ENCODE peak calls at places on chromosomes 4 and X, in seven cellular contexts. One of them, this sample, is unnamed.

GRCh38 chrX:19658030-19658429 is 142.7 kb upstream of the MAP3K15 start:
- DNase-seq in OCI-LY7: no peak
- DNase-seq in mesothelial cell of epicardium: no peak
- DNase-seq in AG10803: peak
- DNase-seq in tibial artery: no peak
- DNase-seq in neural crest cell: no peak
- DNase-seq in astrocyte of the cerebellum: no peak
- DNase-seq in this sample: no peak

GRCh38 chr4:84855774-84856173 is 110.7 kb downstream of the WDFY3 start:
- DNase-seq in OCI-LY7: no peak
- DNase-seq in astrocyte of the cerebellum: no peak
- DNase-seq in neural crest cell: no peak
- DNase-seq in mesothelial cell of epicardium: no peak
- DNase-seq in tibial artery: peak
- DNase-seq in AG10803: no peak
- DNase-seq in this sample: no peak

GRCh38 chrX:101265869-101266428 is 25.2 kb downstream of the TAF7L start:
- DNase-seq in OCI-LY7: no peak
- DNase-seq in neural crest cell: no peak
- DNase-seq in AG10803: peak
- DNase-seq in astrocyte of the cerebellum: no peak
- DNase-seq in mesothelial cell of epicardium: no peak
- DNase-seq in tibial artery: no peak
- DNase-seq in this sample: peak

GRCh38 chr4:4182835-4183568 is 43.7 kb downstream of the OTOP1 start:
- DNase-seq in mesothelial cell of epicardium: peak
- DNase-seq in tibial artery: no peak
- DNase-seq in OCI-LY7: peak
- DNase-seq in neural crest cell: peak
- DNase-seq in astrocyte of the cerebellum: no peak
- DNase-seq in AG10803: peak
- DNase-seq in this sample: peak

GRCh38 chr4:87855540-87855939 is 22.8 kb downstream of the MEPE start:
- DNase-seq in AG10803: no peak
- DNase-seq in astrocyte of the cerebellum: no peak
- DNase-seq in tibial artery: no peak
- DNase-seq in neural crest cell: no peak
- DNase-seq in mesothelial cell of epicardium: no peak
- DNase-seq in OCI-LY7: no peak
- DNase-seq in this sample: no peak

GRCh38 chr4:182648766-182649165 is 268.4 kb downstream of the DCTD start:
- DNase-seq in astrocyte of the cerebellum: no peak
- DNase-seq in neural crest cell: no peak
- DNase-seq in tibial artery: no peak
- DNase-seq in mesothelial cell of epicardium: no peak
- DNase-seq in AG10803: no peak
- DNase-seq in OCI-LY7: no peak
- DNase-seq in this sample: no peak

GRCh38 chr4:89836897-89837384 is at the start of gene SNCA:
- DNase-seq in mesothelial cell of epicardium: peak
- DNase-seq in neural crest cell: peak
- DNase-seq in AG10803: no peak
- DNase-seq in astrocyte of the cerebellum: no peak
- DNase-seq in tibial artery: peak
- DNase-seq in OCI-LY7: no peak
- DNase-seq in this sample: peak

GRCh38 chr4:36208884-36209473 is 35.3 kb downstream of the ARAP2 start:
- DNase-seq in astrocyte of the cerebellum: no peak
- DNase-seq in mesothelial cell of epicardium: no peak
- DNase-seq in AG10803: no peak
- DNase-seq in neural crest cell: no peak
- DNase-seq in OCI-LY7: no peak
- DNase-seq in tibial artery: no peak
- DNase-seq in this sample: no peak

GRCh38 chr4:121156822-121157769 is 7.0 kb downstream of the TNIP3 start:
- DNase-seq in mesothelial cell of epicardium: peak
- DNase-seq in astrocyte of the cerebellum: no peak
- DNase-seq in AG10803: peak
- DNase-seq in neural crest cell: peak
- DNase-seq in tibial artery: no peak
- DNase-seq in OCI-LY7: no peak
- DNase-seq in this sample: peak

GRCh38 chrX:111447298-111447697 is 35.3 kb upstream of the DCX start:
- DNase-seq in AG10803: no peak
- DNase-seq in tibial artery: no peak
- DNase-seq in astrocyte of the cerebellum: no peak
- DNase-seq in OCI-LY7: peak
- DNase-seq in neural crest cell: peak
- DNase-seq in mesothelial cell of epicardium: peak
- DNase-seq in this sample: peak

GRCh38 chr4:74166135-74166534 is 8.2 kb downstream of the MTHFD2L start:
- DNase-seq in astrocyte of the cerebellum: no peak
- DNase-seq in neural crest cell: no peak
- DNase-seq in AG10803: no peak
- DNase-seq in OCI-LY7: peak
- DNase-seq in tibial artery: no peak
- DNase-seq in mesothelial cell of epicardium: no peak
- DNase-seq in this sample: no peak

GRCh38 chr4:74447636-74448233 is 2.8 kb downstream of the AREG start:
- DNase-seq in astrocyte of the cerebellum: no peak
- DNase-seq in mesothelial cell of epicardium: no peak
- DNase-seq in neural crest cell: no peak
- DNase-seq in OCI-LY7: no peak
- DNase-seq in tibial artery: no peak
- DNase-seq in AG10803: no peak
- DNase-seq in this sample: peak

GRCh38 chr4:38204317-38205060 is 244.3 kb downstream of the PTTG2 start:
- DNase-seq in astrocyte of the cerebellum: no peak
- DNase-seq in OCI-LY7: no peak
- DNase-seq in AG10803: no peak
- DNase-seq in mesothelial cell of epicardium: no peak
- DNase-seq in tibial artery: no peak
- DNase-seq in neural crest cell: no peak
- DNase-seq in this sample: no peak

GRCh38 chrX:26851981-26852380 is 611.2 kb downstream of the PPP4R3C start:
- DNase-seq in AG10803: no peak
- DNase-seq in OCI-LY7: no peak
- DNase-seq in tibial artery: no peak
- DNase-seq in astrocyte of the cerebellum: no peak
- DNase-seq in neural crest cell: no peak
- DNase-seq in mesothelial cell of epicardium: no peak
- DNase-seq in this sample: peak

DNA sequence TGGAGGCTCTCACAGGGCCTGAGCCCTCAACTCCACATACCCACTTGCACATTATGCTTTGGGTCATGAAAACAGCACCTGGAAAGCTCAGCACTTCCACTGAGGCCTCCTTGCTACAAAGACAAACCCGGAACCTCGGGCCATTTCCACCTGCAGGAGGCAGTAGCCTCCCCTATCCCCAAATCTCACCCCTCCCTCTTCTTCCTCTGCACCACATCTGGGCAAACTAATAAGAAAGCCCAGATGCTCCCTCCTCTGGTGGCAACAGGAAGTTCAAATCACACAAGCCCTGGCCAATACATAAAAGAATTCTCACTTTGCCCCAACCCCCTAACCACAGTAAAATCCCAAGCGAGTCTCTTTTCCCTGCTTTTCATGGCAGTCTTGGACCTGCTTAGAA is 136.4 kb downstream of the MAPK10 start:
- DNase-seq in AG10803: peak
- DNase-seq in neural crest cell: no peak
- DNase-seq in mesothelial cell of epicardium: no peak
- DNase-seq in astrocyte of the cerebellum: no peak
- DNase-seq in tibial artery: no peak
- DNase-seq in OCI-LY7: peak
- DNase-seq in this sample: peak
- TF ChIP-seq CTCF in AG10803: peak
- TF ChIP-seq CTCF in neural crest cell: peak
- TF ChIP-seq CTCF in mesothelial cell of epicardium: peak
- TF ChIP-seq CTCF in astrocyte of the cerebellum: peak
- TF ChIP-seq CTCF in tibial artery: no peak
- TF ChIP-seq CTCF in OCI-LY7: peak
- TF ChIP-seq CTCF in this sample: peak

DNA sequence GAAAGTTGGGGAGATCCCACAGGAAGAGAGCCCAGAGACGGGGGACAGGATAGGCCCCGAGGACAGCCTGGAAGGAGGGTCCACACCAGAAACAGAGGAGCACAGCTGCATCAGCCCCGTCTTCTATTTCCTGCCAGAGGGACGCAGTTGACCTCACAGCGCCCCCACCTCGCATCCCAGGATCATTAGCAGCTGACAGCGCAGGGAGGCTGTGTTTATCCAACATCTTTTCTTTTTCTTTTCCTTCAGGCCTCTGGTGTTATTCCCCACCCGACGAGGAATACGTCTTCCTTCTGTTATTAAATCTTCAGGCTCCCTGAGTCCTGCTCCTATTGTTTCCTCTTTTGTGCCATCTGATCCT is 75.4 kb downstream of the DCHS2 start:
- DNase-seq in AG10803: no peak
- DNase-seq in astrocyte of the cerebellum: no peak
- DNase-seq in neural crest cell: peak
- DNase-seq in tibial artery: no peak
- DNase-seq in mesothelial cell of epicardium: no peak
- DNase-seq in OCI-LY7: peak
- DNase-seq in this sample: no peak
- TF ChIP-seq CTCF in AG10803: no peak
- TF ChIP-seq CTCF in astrocyte of the cerebellum: peak
- TF ChIP-seq CTCF in neural crest cell: no peak
- TF ChIP-seq CTCF in tibial artery: no peak
- TF ChIP-seq CTCF in mesothelial cell of epicardium: no peak
- TF ChIP-seq CTCF in OCI-LY7: peak
- TF ChIP-seq CTCF in this sample: no peak

GRCh38 chrX:107777536-107777832 is at the start of gene NCBP2L:
- DNase-seq in OCI-LY7: no peak
- DNase-seq in AG10803: no peak
- DNase-seq in tibial artery: no peak
- DNase-seq in mesothelial cell of epicardium: no peak
- DNase-seq in neural crest cell: no peak
- DNase-seq in astrocyte of the cerebellum: no peak
- DNase-seq in this sample: no peak
- TF ChIP-seq CTCF in OCI-LY7: peak
- TF ChIP-seq CTCF in AG10803: no peak
- TF ChIP-seq CTCF in tibial artery: no peak
- TF ChIP-seq CTCF in mesothelial cell of epicardium: peak
- TF ChIP-seq CTCF in neural crest cell: no peak
- TF ChIP-seq CTCF in astrocyte of the cerebellum: no peak
- TF ChIP-seq CTCF in this sample: no peak

GRCh38 chr4:15976456-15977096 is 13.6 kb upstream of the FGFBP2 start:
- DNase-seq in OCI-LY7: no peak
- DNase-seq in mesothelial cell of epicardium: no peak
- DNase-seq in AG10803: no peak
- DNase-seq in astrocyte of the cerebellum: no peak
- DNase-seq in neural crest cell: no peak
- DNase-seq in tibial artery: no peak
- DNase-seq in this sample: peak
- TF ChIP-seq CTCF in OCI-LY7: no peak
- TF ChIP-seq CTCF in mesothelial cell of epicardium: no peak
- TF ChIP-seq CTCF in AG10803: no peak
- TF ChIP-seq CTCF in astrocyte of the cerebellum: no peak
- TF ChIP-seq CTCF in neural crest cell: no peak
- TF ChIP-seq CTCF in tibial artery: no peak
- TF ChIP-seq CTCF in this sample: peak

DNA sequence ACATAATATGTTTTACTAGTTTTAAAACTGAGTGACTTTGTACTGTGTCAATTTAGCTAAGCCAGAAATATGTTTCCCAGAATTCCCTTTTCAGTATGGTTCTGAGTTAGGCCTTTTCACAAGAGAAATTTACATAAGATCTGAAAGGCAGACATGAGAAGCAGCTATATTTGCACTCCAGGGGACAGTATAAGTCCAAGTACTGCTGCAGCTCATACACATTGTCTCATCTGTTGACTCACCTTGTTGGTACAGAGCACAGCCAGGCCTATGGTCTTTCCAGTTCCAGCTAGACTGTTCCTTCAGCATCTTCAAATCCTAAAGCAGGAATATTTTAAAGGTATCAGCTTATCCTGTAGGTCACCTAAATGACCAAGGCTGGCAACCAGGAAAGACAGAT is 53.5 kb downstream of the BMP3 start:
- DNase-seq in tibial artery: no peak
- DNase-seq in neural crest cell: no peak
- DNase-seq in AG10803: peak
- DNase-seq in OCI-LY7: no peak
- DNase-seq in astrocyte of the cerebellum: peak
- DNase-seq in mesothelial cell of epicardium: no peak
- DNase-seq in this sample: peak
- TF ChIP-seq CTCF in tibial artery: no peak
- TF ChIP-seq CTCF in neural crest cell: no peak
- TF ChIP-seq CTCF in AG10803: peak
- TF ChIP-seq CTCF in OCI-LY7: no peak
- TF ChIP-seq CTCF in astrocyte of the cerebellum: peak
- TF ChIP-seq CTCF in mesothelial cell of epicardium: no peak
- TF ChIP-seq CTCF in this sample: peak

DNA sequence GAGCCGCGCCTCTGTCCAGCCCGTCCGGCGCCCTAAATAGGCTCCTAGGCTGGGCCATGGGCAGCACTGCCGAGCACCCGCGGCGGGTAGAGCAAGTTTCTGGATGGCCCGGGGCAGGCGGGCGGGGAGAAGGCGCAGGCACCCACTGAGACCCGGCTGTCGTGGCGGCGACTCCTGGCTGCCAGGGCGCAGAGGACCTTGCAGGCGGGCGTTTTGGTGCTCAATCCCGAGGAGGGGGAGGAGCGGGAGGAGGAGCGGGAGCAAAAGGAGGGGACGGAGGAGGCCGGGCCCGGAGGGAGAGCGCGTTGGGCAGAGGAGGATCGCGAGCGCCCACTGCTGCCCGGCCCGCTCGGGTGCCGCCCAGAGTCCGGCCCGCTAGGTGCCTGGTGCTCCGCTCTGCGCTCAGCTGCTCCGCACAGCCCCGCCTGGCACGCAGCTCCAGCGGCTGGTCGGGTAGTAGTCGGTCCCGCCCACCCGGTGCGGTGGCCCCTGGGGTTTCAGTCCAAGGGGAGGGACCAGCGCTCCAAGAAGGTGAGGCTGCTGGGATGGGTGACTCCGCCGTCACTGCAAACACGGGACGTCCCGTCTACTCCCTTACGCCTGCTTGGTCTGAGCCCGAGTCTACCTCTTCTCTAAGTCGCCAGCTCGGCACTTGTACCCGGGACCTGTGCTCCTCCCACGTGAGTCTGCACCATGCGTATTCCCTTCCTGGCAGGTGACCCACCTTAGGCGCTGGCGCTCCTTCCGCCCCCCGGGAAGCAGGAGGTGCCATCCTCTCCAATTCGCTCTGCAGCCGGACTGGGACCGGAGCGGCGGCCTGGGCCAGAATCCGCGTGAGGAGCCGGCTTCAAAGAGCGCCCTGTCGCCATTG is at the start of gene HS3ST1:
- DNase-seq in neural crest cell: peak
- DNase-seq in AG10803: no peak
- DNase-seq in astrocyte of the cerebellum: no peak
- DNase-seq in OCI-LY7: no peak
- DNase-seq in tibial artery: peak
- DNase-seq in mesothelial cell of epicardium: peak
- DNase-seq in this sample: peak
- TF ChIP-seq CTCF in neural crest cell: peak
- TF ChIP-seq CTCF in AG10803: no peak
- TF ChIP-seq CTCF in astrocyte of the cerebellum: peak
- TF ChIP-seq CTCF in OCI-LY7: no peak
- TF ChIP-seq CTCF in tibial artery: peak
- TF ChIP-seq CTCF in mesothelial cell of epicardium: peak
- TF ChIP-seq CTCF in this sample: peak

This sample was measured in choroid plexus epithelial cell.